ENCODE peak calls at places on chromosomes 11 and 22, in five cellular contexts. One of them, this sample, is unnamed.

GRCh38 chr11:68996376-68997123 is 15.8 kb upstream of the MRGPRD start:
- DNase-seq in upper lobe of left lung: peak; percentile 57
- DNase-seq in mammary epithelial cell: no peak
- DNase-seq in psoas muscle: peak; percentile 28
- DNase-seq in A549: no peak
- DNase-seq in this sample: peak; percentile 45

GRCh38 chr11:116605543-116605942 is 167.2 kb downstream of the BUD13 start:
- DNase-seq in upper lobe of left lung: no peak
- DNase-seq in mammary epithelial cell: peak; percentile 26
- DNase-seq in psoas muscle: no peak
- DNase-seq in A549: peak; percentile 35
- DNase-seq in this sample: peak; percentile 16

GRCh38 chr11:78261367-78261766 is 72.6 kb downstream of the USP35 start:
- DNase-seq in upper lobe of left lung: no peak
- DNase-seq in mammary epithelial cell: no peak
- DNase-seq in psoas muscle: no peak
- DNase-seq in A549: no peak
- DNase-seq in this sample: no peak

GRCh38 chr11:47132981-47133380 is 43.7 kb downstream of the ARFGAP2 start:
- DNase-seq in upper lobe of left lung: no peak
- DNase-seq in mammary epithelial cell: no peak
- DNase-seq in psoas muscle: no peak
- DNase-seq in A549: no peak
- DNase-seq in this sample: no peak

GRCh38 chr22:37298748-37299495 is 16.6 kb downstream of the CYTH4 start:
- DNase-seq in upper lobe of left lung: peak; percentile 47
- DNase-seq in mammary epithelial cell: no peak
- DNase-seq in psoas muscle: no peak
- DNase-seq in A549: no peak
- DNase-seq in this sample: no peak

GRCh38 chr11:12319734-12320387 is 57.5 kb upstream of the PARVA start:
- DNase-seq in upper lobe of left lung: no peak
- DNase-seq in mammary epithelial cell: no peak
- DNase-seq in psoas muscle: no peak
- DNase-seq in A549: no peak
- DNase-seq in this sample: no peak

GRCh38 chr11:76885390-76886097 is 24.8 kb downstream of the ACER3 start:
- DNase-seq in upper lobe of left lung: no peak
- DNase-seq in mammary epithelial cell: peak; percentile 79
- DNase-seq in psoas muscle: no peak
- DNase-seq in A549: peak; percentile 6
- DNase-seq in this sample: no peak

GRCh38 chr11:11230802-11231562 is 122.1 kb downstream of the CSNK2A3 start:
- DNase-seq in upper lobe of left lung: no peak
- DNase-seq in mammary epithelial cell: no peak
- DNase-seq in psoas muscle: no peak
- DNase-seq in A549: peak; percentile 18
- DNase-seq in this sample: no peak

GRCh38 chr11:20156280-20156875 is 3.9 kb downstream of the DBX1 start:
- DNase-seq in upper lobe of left lung: peak; percentile 79
- DNase-seq in mammary epithelial cell: no peak
- DNase-seq in psoas muscle: no peak
- DNase-seq in A549: no peak
- DNase-seq in this sample: no peak

GRCh38 chr11:34897171-34897870 is 18.9 kb downstream of the APIP start:
- DNase-seq in upper lobe of left lung: no peak
- DNase-seq in mammary epithelial cell: no peak
- DNase-seq in psoas muscle: no peak
- DNase-seq in A549: no peak
- DNase-seq in this sample: no peak

GRCh38 chr22:20494978-20495860 is at the start of gene KLHL22:
- DNase-seq in upper lobe of left lung: peak; percentile 88
- DNase-seq in mammary epithelial cell: peak; percentile 37
- DNase-seq in psoas muscle: peak; percentile 66
- DNase-seq in A549: no peak
- DNase-seq in this sample: no peak

GRCh38 chr11:59413646-59414045 is 12.6 kb downstream of the OR5A2 start:
- DNase-seq in upper lobe of left lung: no peak
- DNase-seq in mammary epithelial cell: no peak
- DNase-seq in psoas muscle: no peak
- DNase-seq in A549: no peak
- DNase-seq in this sample: no peak

GRCh38 chr11:47466701-47467250 is 17.8 kb upstream of the RAPSN start:
- DNase-seq in upper lobe of left lung: no peak
- DNase-seq in mammary epithelial cell: no peak
- DNase-seq in psoas muscle: peak; percentile 60
- DNase-seq in A549: no peak
- DNase-seq in this sample: no peak

GRCh38 chr11:122743949-122744876 is 88.7 kb downstream of the UBASH3B start:
- DNase-seq in upper lobe of left lung: no peak
- DNase-seq in mammary epithelial cell: no peak
- DNase-seq in psoas muscle: no peak
- DNase-seq in A549: no peak
- DNase-seq in this sample: peak; percentile 66

GRCh38 chr11:114264381-114264780 is 31.8 kb upstream of the NNMT start:
- DNase-seq in upper lobe of left lung: no peak
- DNase-seq in mammary epithelial cell: no peak
- DNase-seq in psoas muscle: no peak
- DNase-seq in A549: no peak
- DNase-seq in this sample: peak; percentile 57

GRCh38 chr11:92268546-92268945 is 43.9 kb downstream of the FAT3 start:
- DNase-seq in upper lobe of left lung: no peak
- DNase-seq in mammary epithelial cell: no peak
- DNase-seq in psoas muscle: no peak
- DNase-seq in A549: no peak
- DNase-seq in this sample: no peak

GRCh38 chr11:92266821-92267220 is 42.2 kb downstream of the FAT3 start:
- DNase-seq in upper lobe of left lung: no peak
- DNase-seq in mammary epithelial cell: no peak
- DNase-seq in psoas muscle: no peak
- DNase-seq in A549: no peak
- DNase-seq in this sample: no peak

GRCh38 chr11:92269841-92270240 is 45.2 kb downstream of the FAT3 start:
- DNase-seq in upper lobe of left lung: no peak
- DNase-seq in mammary epithelial cell: no peak
- DNase-seq in psoas muscle: no peak
- DNase-seq in A549: no peak
- DNase-seq in this sample: no peak

GRCh38 chr11:92269021-92269420 is 44.4 kb downstream of the FAT3 start:
- DNase-seq in upper lobe of left lung: no peak
- DNase-seq in mammary epithelial cell: peak; percentile 31
- DNase-seq in psoas muscle: no peak
- DNase-seq in A549: peak; percentile 77
- DNase-seq in this sample: no peak

DNA sequence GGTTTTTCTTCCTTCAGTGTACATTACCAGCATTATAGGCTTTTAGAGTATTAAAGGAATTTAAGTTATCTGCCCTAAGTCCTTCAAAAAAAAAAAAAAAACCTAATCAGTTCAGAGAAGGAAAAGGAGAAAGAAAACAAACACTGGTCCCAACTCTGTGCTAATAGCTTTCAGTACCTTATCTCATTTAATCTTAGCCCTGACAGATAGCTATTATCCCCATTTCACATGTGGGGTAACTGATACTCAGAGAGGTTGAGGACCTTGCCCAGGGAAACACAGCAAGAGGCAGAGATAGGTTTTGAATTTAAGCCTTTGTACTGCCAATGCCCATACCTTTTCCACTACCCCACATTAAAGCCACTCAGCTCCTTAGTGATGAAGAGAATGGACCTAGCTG is 43.4 kb downstream of the FAT3 start:
- DNase-seq in upper lobe of left lung: no peak
- DNase-seq in mammary epithelial cell: no peak
- DNase-seq in psoas muscle: no peak
- DNase-seq in A549: no peak
- DNase-seq in this sample: no peak
- H3K4me1 ChIP-seq in upper lobe of left lung: no peaks in the 10 kb centered on the region
- H3K4me1 ChIP-seq in mammary epithelial cell: no peaks in the 10 kb centered on the region
- H3K4me1 ChIP-seq in psoas muscle: no peaks in the 10 kb centered on the region
- H3K4me1 ChIP-seq in A549: peaks cover 32% of the 10 kb centered on the region
- H3K4me1 ChIP-seq in this sample: no peaks in the 10 kb centered on the region

GRCh38 chr11:9040410-9040809 is 36.6 kb upstream of the NRIP3 start:
- DNase-seq in upper lobe of left lung: no peak
- DNase-seq in mammary epithelial cell: no peak
- DNase-seq in psoas muscle: no peak
- DNase-seq in A549: no peak
- DNase-seq in this sample: no peak
- H3K9me3 ChIP-seq in upper lobe of left lung: no peaks in the 10 kb centered on the region
- H3K9me3 ChIP-seq in mammary epithelial cell: no peaks in the 10 kb centered on the region
- H3K9me3 ChIP-seq in psoas muscle: no peaks in the 10 kb centered on the region
- H3K9me3 ChIP-seq in A549: peaks cover 22% of the 10 kb centered on the region
- H3K9me3 ChIP-seq in this sample: no peaks in the 10 kb centered on the region

GRCh38 chr11:83424376-83425136 is 138.4 kb upstream of the CCDC90B start:
- DNase-seq in upper lobe of left lung: no peak
- DNase-seq in mammary epithelial cell: no peak
- DNase-seq in psoas muscle: no peak
- DNase-seq in A549: no peak
- DNase-seq in this sample: no peak
- H3K27ac ChIP-seq in upper lobe of left lung: no peak overlapping the region
- H3K27ac ChIP-seq in mammary epithelial cell: no peak overlapping the region
- H3K27ac ChIP-seq in psoas muscle: no peak overlapping the region
- H3K27ac ChIP-seq in A549: no peak overlapping the region
- H3K27ac ChIP-seq in this sample: no peak overlapping the region

GRCh38 chr11:86803136-86803535 is 2.8 kb downstream of the PRSS23 start:
- DNase-seq in upper lobe of left lung: no peak
- DNase-seq in mammary epithelial cell: peak; percentile 31
- DNase-seq in psoas muscle: no peak
- DNase-seq in A549: no peak
- DNase-seq in this sample: no peak

GRCh38 chr11:86802146-86802545 is 1.8 kb downstream of the PRSS23 start:
- DNase-seq in upper lobe of left lung: no peak
- DNase-seq in mammary epithelial cell: peak; percentile 60
- DNase-seq in psoas muscle: no peak
- DNase-seq in A549: no peak
- DNase-seq in this sample: no peak

GRCh38 chr11:86802601-86803051 is 2.3 kb downstream of the PRSS23 start:
- DNase-seq in upper lobe of left lung: no peak
- DNase-seq in mammary epithelial cell: peak; percentile 78
- DNase-seq in psoas muscle: no peak
- DNase-seq in A549: peak; percentile 84
- DNase-seq in this sample: no peak

GRCh38 chr11:86804871-86805415 is 4.6 kb downstream of the PRSS23 start:
- DNase-seq in upper lobe of left lung: no peak
- DNase-seq in mammary epithelial cell: no peak
- DNase-seq in psoas muscle: no peak
- DNase-seq in A549: no peak
- DNase-seq in this sample: no peak

GRCh38 chr11:86803641-86804040 is 3.3 kb downstream of the PRSS23 start:
- DNase-seq in upper lobe of left lung: no peak
- DNase-seq in mammary epithelial cell: no peak
- DNase-seq in psoas muscle: no peak
- DNase-seq in A549: no peak
- DNase-seq in this sample: no peak
- H3K4me1 ChIP-seq in upper lobe of left lung: peaks cover 25% of the 10 kb centered on the region
- H3K4me1 ChIP-seq in mammary epithelial cell: peaks cover 48% of the 10 kb centered on the region
- H3K4me1 ChIP-seq in psoas muscle: peaks cover 15% of the 10 kb centered on the region
- H3K4me1 ChIP-seq in A549: peaks cover 69% of the 10 kb centered on the region
- H3K4me1 ChIP-seq in this sample: no peaks in the 10 kb centered on the region

DNA sequence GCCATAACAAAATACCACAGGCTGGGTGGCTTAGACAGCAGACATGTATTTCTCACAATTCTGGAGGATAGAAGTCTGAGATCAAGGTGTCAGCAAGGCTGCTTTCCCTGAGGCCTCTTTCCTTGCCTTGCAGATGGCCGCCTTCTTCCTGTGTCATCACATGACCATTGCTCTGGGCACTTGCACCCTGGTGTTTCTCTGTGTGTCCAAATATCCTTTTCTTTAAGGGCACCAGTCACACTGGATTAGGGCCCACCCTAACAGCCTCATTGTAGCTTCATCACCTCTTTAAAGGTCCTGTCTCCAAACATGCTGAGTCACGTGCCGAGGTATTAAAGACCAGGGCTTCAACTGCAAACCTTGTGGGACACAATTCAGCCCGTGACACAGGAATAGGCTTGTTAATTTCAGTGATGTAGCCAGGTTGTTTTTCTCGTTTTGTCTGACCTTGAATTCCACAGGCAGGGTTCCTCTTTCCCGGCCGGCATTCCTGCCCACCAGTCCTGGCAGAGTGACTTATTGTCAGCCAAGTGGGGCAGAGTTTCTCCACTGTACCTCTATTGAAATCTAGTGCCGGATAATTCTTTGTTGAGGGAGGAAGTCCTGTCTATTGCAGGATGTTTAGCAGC is 100.1 kb downstream of the KCNQ1OT1 start:
- DNase-seq in upper lobe of left lung: no peak
- DNase-seq in mammary epithelial cell: no peak
- DNase-seq in psoas muscle: no peak
- DNase-seq in A549: no peak
- DNase-seq in this sample: no peak
- H3K9me3 ChIP-seq in upper lobe of left lung: peaks cover 6% of the 10 kb centered on the region
- H3K9me3 ChIP-seq in mammary epithelial cell: no peaks in the 10 kb centered on the region
- H3K9me3 ChIP-seq in psoas muscle: peaks cover 3% of the 10 kb centered on the region
- H3K9me3 ChIP-seq in A549: peaks cover 14% of the 10 kb centered on the region
- H3K9me3 ChIP-seq in this sample: peaks cover 10% of the 10 kb centered on the region

GRCh38 chr11:44805596-44805995 is 78.8 kb downstream of the TSPAN18 start:
- DNase-seq in upper lobe of left lung: no peak
- DNase-seq in mammary epithelial cell: no peak
- DNase-seq in psoas muscle: no peak
- DNase-seq in A549: no peak
- DNase-seq in this sample: no peak
- H3K27ac ChIP-seq in upper lobe of left lung: no peak overlapping the region
- H3K27ac ChIP-seq in mammary epithelial cell: no peak overlapping the region
- H3K27ac ChIP-seq in psoas muscle: no peak overlapping the region
- H3K27ac ChIP-seq in A549: no peak overlapping the region
- H3K27ac ChIP-seq in this sample: no peak overlapping the region